ENCODE peak calls at places on chromosomes 1 and 21, in five cellular contexts. One of them, this sample, is unnamed.

GRCh38 chr1:156748670-156749428 is 2.6 kb downstream of the HDGF start:
- DNase-seq in right atrium auricular region: peak; percentile 83
- DNase-seq in bronchial epithelial cell: peak; percentile 90
- DNase-seq in prostate gland: no peak
- DNase-seq in tibial nerve: peak; percentile 42
- DNase-seq in this sample: no peak

GRCh38 chr1:231091853-231092301 is 51.8 kb upstream of the FAM89A start:
- DNase-seq in bronchial epithelial cell: peak; percentile 3
- DNase-seq in right atrium auricular region: peak; percentile 36
- DNase-seq in tibial nerve: no peak
- DNase-seq in prostate gland: no peak
- DNase-seq in this sample: peak; percentile 62

GRCh38 chr1:197320991-197321531 is 53.0 kb downstream of the CRB1 start:
- DNase-seq in bronchial epithelial cell: peak; percentile 64
- DNase-seq in prostate gland: no peak
- DNase-seq in right atrium auricular region: no peak
- DNase-seq in tibial nerve: no peak
- DNase-seq in this sample: no peak

GRCh38 chr21:25370311-25370744 is 237.0 kb downstream of the MRPL39 start:
- DNase-seq in bronchial epithelial cell: peak; percentile 52
- DNase-seq in prostate gland: no peak
- DNase-seq in right atrium auricular region: no peak
- DNase-seq in tibial nerve: no peak
- DNase-seq in this sample: no peak

GRCh38 chr1:221117548-221117951 is 238.3 kb downstream of the HLX start:
- DNase-seq in tibial nerve: no peak
- DNase-seq in prostate gland: no peak
- DNase-seq in bronchial epithelial cell: no peak
- DNase-seq in right atrium auricular region: peak; percentile 61
- DNase-seq in this sample: no peak

GRCh38 chr21:23016617-23017016 is 2018.4 kb downstream of the NCAM2 start:
- DNase-seq in right atrium auricular region: no peak
- DNase-seq in prostate gland: no peak
- DNase-seq in bronchial epithelial cell: no peak
- DNase-seq in tibial nerve: no peak
- DNase-seq in this sample: peak; percentile 26

GRCh38 chr1:17217607-17218006 is 12.7 kb downstream of the PADI1 start:
- DNase-seq in right atrium auricular region: no peak
- DNase-seq in bronchial epithelial cell: no peak
- DNase-seq in prostate gland: no peak
- DNase-seq in tibial nerve: no peak
- DNase-seq in this sample: no peak

GRCh38 chr1:62689524-62689923 is 1.3 kb upstream of the DOCK7 start:
- DNase-seq in prostate gland: no peak
- DNase-seq in bronchial epithelial cell: peak; percentile 88
- DNase-seq in right atrium auricular region: no peak
- DNase-seq in tibial nerve: no peak
- DNase-seq in this sample: no peak

GRCh38 chr1:171655215-171656116 is 3.0 kb upstream of the MYOC start:
- DNase-seq in prostate gland: no peak
- DNase-seq in right atrium auricular region: peak; percentile 90
- DNase-seq in tibial nerve: peak; percentile 51
- DNase-seq in bronchial epithelial cell: peak; percentile 12
- DNase-seq in this sample: peak; percentile 80

GRCh38 chr1:151838491-151839412 is 868 bp downstream of the C2CD4D start:
- DNase-seq in right atrium auricular region: no peak
- DNase-seq in bronchial epithelial cell: no peak
- DNase-seq in tibial nerve: no peak
- DNase-seq in prostate gland: no peak
- DNase-seq in this sample: no peak

GRCh38 chr1:19563336-19564097 is 78.2 kb upstream of the CAPZB start:
- DNase-seq in tibial nerve: peak; percentile 44
- DNase-seq in prostate gland: peak; percentile 8
- DNase-seq in bronchial epithelial cell: no peak
- DNase-seq in right atrium auricular region: peak; percentile 70
- DNase-seq in this sample: no peak

GRCh38 chr1:12143631-12144155 is 23.1 kb upstream of the TNFRSF1B start:
- DNase-seq in bronchial epithelial cell: peak; percentile 95
- DNase-seq in tibial nerve: peak; percentile 48
- DNase-seq in prostate gland: peak; percentile 33
- DNase-seq in right atrium auricular region: peak; percentile 95
- DNase-seq in this sample: no peak

GRCh38 chr21:18370292-18370691 is 33.3 kb downstream of the TMPRSS15 start:
- DNase-seq in tibial nerve: no peak
- DNase-seq in prostate gland: no peak
- DNase-seq in right atrium auricular region: no peak
- DNase-seq in bronchial epithelial cell: no peak
- DNase-seq in this sample: no peak

GRCh38 chr21:18368193-18368592 is 35.4 kb downstream of the TMPRSS15 start:
- DNase-seq in tibial nerve: no peak
- DNase-seq in bronchial epithelial cell: no peak
- DNase-seq in right atrium auricular region: no peak
- DNase-seq in prostate gland: no peak
- DNase-seq in this sample: no peak

GRCh38 chr21:18373631-18374030 is 30.0 kb downstream of the TMPRSS15 start:
- DNase-seq in bronchial epithelial cell: no peak
- DNase-seq in prostate gland: no peak
- DNase-seq in tibial nerve: no peak
- DNase-seq in right atrium auricular region: no peak
- DNase-seq in this sample: no peak

GRCh38 chr21:18369115-18369514 is 34.5 kb downstream of the TMPRSS15 start:
- DNase-seq in tibial nerve: no peak
- DNase-seq in bronchial epithelial cell: no peak
- DNase-seq in prostate gland: no peak
- DNase-seq in right atrium auricular region: no peak
- DNase-seq in this sample: no peak
- TF ChIP-seq CTCF in tibial nerve: no peak
- TF ChIP-seq CTCF in bronchial epithelial cell: no peak
- TF ChIP-seq CTCF in prostate gland: no peak
- TF ChIP-seq CTCF in right atrium auricular region: peak; percentile 37
- TF ChIP-seq CTCF in this sample: peak; percentile 56

DNA sequence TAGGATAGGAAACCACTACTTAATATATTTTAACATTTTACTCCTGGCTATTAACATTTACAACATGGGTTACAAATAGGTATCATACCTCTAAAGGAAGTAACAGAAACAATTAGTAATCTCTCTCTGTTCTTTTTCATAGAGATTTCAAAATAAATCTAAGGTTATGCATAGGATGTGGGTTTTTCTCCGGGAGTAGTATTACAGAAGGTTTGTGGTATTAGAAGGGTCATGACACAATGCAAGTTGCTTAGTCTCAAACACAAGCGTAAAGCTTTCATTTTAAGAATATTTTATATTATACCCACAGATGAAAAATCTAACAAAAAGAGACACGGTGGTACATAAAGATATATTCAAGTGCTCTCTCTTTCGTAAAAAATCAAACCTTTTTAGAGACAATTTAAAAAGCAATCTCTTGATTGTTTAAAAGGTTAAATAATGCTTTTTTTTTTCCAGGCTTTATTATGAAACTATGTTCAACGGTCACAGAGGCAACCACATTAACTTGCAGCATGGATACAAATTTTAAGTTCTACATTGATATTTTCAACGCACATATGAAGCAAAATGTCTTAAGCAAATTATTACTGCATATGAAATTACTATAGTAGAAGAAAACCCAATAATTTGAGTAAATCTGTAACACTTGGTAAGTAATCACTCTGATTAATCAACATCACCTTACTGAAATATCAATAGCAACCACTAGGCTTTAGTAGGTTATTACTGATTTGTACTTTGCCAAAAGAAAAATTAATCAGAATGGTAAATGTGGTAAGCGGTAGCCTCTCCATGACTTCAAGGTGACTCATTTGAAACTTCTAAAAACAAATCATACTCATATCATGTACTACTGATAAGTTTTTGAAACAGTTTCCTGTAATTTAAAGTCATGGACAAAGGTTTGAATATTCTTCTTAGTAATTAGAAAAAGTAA is 97.4 kb upstream of the GFI1 start:
- DNase-seq in bronchial epithelial cell: peak; percentile 91
- DNase-seq in right atrium auricular region: no peak
- DNase-seq in prostate gland: no peak
- DNase-seq in tibial nerve: no peak
- DNase-seq in this sample: no peak
- TF ChIP-seq CTCF in bronchial epithelial cell: no peak
- TF ChIP-seq CTCF in right atrium auricular region: no peak
- TF ChIP-seq CTCF in prostate gland: no peak
- TF ChIP-seq CTCF in tibial nerve: no peak
- TF ChIP-seq CTCF in this sample: peak; percentile 18

DNA sequence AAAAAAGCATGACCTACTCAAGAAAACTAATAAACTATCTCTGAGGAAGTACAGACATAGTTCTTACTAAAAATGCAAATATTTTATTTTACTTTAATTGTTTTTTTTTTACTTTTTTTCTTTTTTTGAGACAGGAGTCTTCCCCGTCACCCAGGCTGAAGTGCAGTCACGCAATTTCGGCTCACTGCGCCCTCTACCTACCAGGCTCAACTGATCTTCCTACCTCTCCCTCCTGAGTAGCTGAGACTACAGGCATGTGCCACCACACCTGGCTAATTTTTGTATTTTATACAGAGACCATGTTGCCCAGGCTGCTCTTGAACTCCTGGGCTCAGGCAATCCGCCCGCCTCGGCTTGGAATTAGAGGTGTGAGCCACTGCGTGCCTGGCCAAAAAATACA is 1263.1 kb downstream of the KCNT2 start:
- DNase-seq in prostate gland: no peak
- DNase-seq in bronchial epithelial cell: no peak
- DNase-seq in tibial nerve: no peak
- DNase-seq in right atrium auricular region: no peak
- DNase-seq in this sample: peak; percentile 25
- TF ChIP-seq CTCF in prostate gland: no peak
- TF ChIP-seq CTCF in bronchial epithelial cell: no peak
- TF ChIP-seq CTCF in tibial nerve: no peak
- TF ChIP-seq CTCF in right atrium auricular region: no peak
- TF ChIP-seq CTCF in this sample: peak; percentile 19

GRCh38 chr1:41502912-41503311 is 18.4 kb upstream of the EDN2 start:
- DNase-seq in bronchial epithelial cell: no peak
- DNase-seq in prostate gland: no peak
- DNase-seq in tibial nerve: no peak
- DNase-seq in right atrium auricular region: no peak
- DNase-seq in this sample: no peak

GRCh38 chr1:41504126-41505035 is 19.9 kb upstream of the EDN2 start:
- DNase-seq in prostate gland: no peak
- DNase-seq in right atrium auricular region: no peak
- DNase-seq in tibial nerve: no peak
- DNase-seq in bronchial epithelial cell: peak; percentile 94
- DNase-seq in this sample: no peak

GRCh38 chr1:41500781-41501518 is 16.5 kb upstream of the EDN2 start:
- DNase-seq in bronchial epithelial cell: peak; percentile 51
- DNase-seq in tibial nerve: no peak
- DNase-seq in right atrium auricular region: no peak
- DNase-seq in prostate gland: no peak
- DNase-seq in this sample: no peak

GRCh38 chr1:41501581-41501980 is 17.1 kb upstream of the EDN2 start:
- DNase-seq in tibial nerve: no peak
- DNase-seq in prostate gland: peak; percentile 96
- DNase-seq in bronchial epithelial cell: peak; percentile 87
- DNase-seq in right atrium auricular region: no peak
- DNase-seq in this sample: no peak

GRCh38 chr1:41503507-41504125 is 19.1 kb upstream of the EDN2 start:
- DNase-seq in tibial nerve: no peak
- DNase-seq in bronchial epithelial cell: no peak
- DNase-seq in prostate gland: no peak
- DNase-seq in right atrium auricular region: no peak
- DNase-seq in this sample: no peak
- TF ChIP-seq CTCF in tibial nerve: no peak
- TF ChIP-seq CTCF in bronchial epithelial cell: no peak
- TF ChIP-seq CTCF in prostate gland: no peak
- TF ChIP-seq CTCF in right atrium auricular region: no peak
- TF ChIP-seq CTCF in this sample: peak; percentile 17

GRCh38 chr1:7644086-7644485 is 127.0 kb upstream of the VAMP3 start:
- DNase-seq in tibial nerve: no peak
- DNase-seq in prostate gland: no peak
- DNase-seq in right atrium auricular region: no peak
- DNase-seq in bronchial epithelial cell: no peak
- DNase-seq in this sample: no peak
- TF ChIP-seq CTCF in tibial nerve: no peak
- TF ChIP-seq CTCF in prostate gland: no peak
- TF ChIP-seq CTCF in right atrium auricular region: no peak
- TF ChIP-seq CTCF in bronchial epithelial cell: no peak
- TF ChIP-seq CTCF in this sample: no peak

GRCh38 chr1:101938681-101939080 is 58.0 kb downstream of the OLFM3 start:
- DNase-seq in bronchial epithelial cell: no peak
- DNase-seq in tibial nerve: no peak
- DNase-seq in right atrium auricular region: no peak
- DNase-seq in prostate gland: no peak
- DNase-seq in this sample: no peak
- TF ChIP-seq CTCF in bronchial epithelial cell: no peak
- TF ChIP-seq CTCF in tibial nerve: no peak
- TF ChIP-seq CTCF in right atrium auricular region: no peak
- TF ChIP-seq CTCF in prostate gland: no peak
- TF ChIP-seq CTCF in this sample: no peak

GRCh38 chr21:37800496-37801061 is 115.7 kb downstream of the KCNJ6 start:
- DNase-seq in tibial nerve: no peak
- DNase-seq in right atrium auricular region: no peak
- DNase-seq in prostate gland: no peak
- DNase-seq in bronchial epithelial cell: no peak
- DNase-seq in this sample: no peak

GRCh38 chr21:37808261-37808660 is 108.0 kb downstream of the KCNJ6 start:
- DNase-seq in right atrium auricular region: no peak
- DNase-seq in bronchial epithelial cell: no peak
- DNase-seq in prostate gland: no peak
- DNase-seq in tibial nerve: no peak
- DNase-seq in this sample: no peak

GRCh38 chr21:37800122-37800455 is 116.2 kb downstream of the KCNJ6 start:
- DNase-seq in tibial nerve: no peak
- DNase-seq in prostate gland: no peak
- DNase-seq in bronchial epithelial cell: no peak
- DNase-seq in right atrium auricular region: no peak
- DNase-seq in this sample: no peak

GRCh38 chr21:37803076-37803475 is 113.2 kb downstream of the KCNJ6 start:
- DNase-seq in prostate gland: no peak
- DNase-seq in bronchial epithelial cell: no peak
- DNase-seq in tibial nerve: no peak
- DNase-seq in right atrium auricular region: no peak
- DNase-seq in this sample: no peak

GRCh38 chr21:37804001-37804400 is 112.3 kb downstream of the KCNJ6 start:
- DNase-seq in bronchial epithelial cell: no peak
- DNase-seq in right atrium auricular region: no peak
- DNase-seq in tibial nerve: no peak
- DNase-seq in prostate gland: no peak
- DNase-seq in this sample: no peak
- TF ChIP-seq CTCF in bronchial epithelial cell: no peak
- TF ChIP-seq CTCF in right atrium auricular region: no peak
- TF ChIP-seq CTCF in tibial nerve: no peak
- TF ChIP-seq CTCF in prostate gland: no peak
- TF ChIP-seq CTCF in this sample: no peak